ENCODE peak calls at places on chromosomes 3 and 15, in six cellular contexts. M is CD8-positive, alpha-beta memory T cell; F is CD4-positive, alpha-beta memory T cell; P is left ventricle myocardium inferior; W is SJSA1; U is WERI-Rb-1. H is an unnamed sample.

GRCh38 chr15:65339436-65339835 is 35.0 kb downstream of the RNU5B-1 start:
- DNase-seq in M (no peak), F (no peak), P (no peak), W (no peak), U (no peak), H (no peak)

GRCh38 chr3:98812851-98813374 is 49.8 kb downstream of the ST3GAL6 start:
- DNase-seq in M (no peak), F (peak; percentile 18), P (no peak), W (peak; percentile 26), U (no peak), H (no peak)

GRCh38 chr3:160008979-160009378 is 20.3 kb downstream of the IL12A start:
- DNase-seq in M (no peak), F (no peak), P (no peak), W (no peak), U (no peak), H (no peak)

GRCh38 chr3:157091096-157091833 is 68.7 kb downstream of the CCNL1 start:
- DNase-seq in M (no peak), F (no peak), P (no peak), W (no peak), U (no peak), H (no peak)

GRCh38 chr15:52557242-52557641 is 11.6 kb downstream of the ARPP19 start:
- DNase-seq in M (no peak), F (no peak), P (no peak), W (no peak), U (no peak), H (no peak)

GRCh38 chr15:37135225-37135624 is 34.9 kb upstream of the MEIS2 start:
- DNase-seq in M (no peak), F (no peak), P (no peak), W (peak; percentile 9), U (peak; percentile 64), H (no peak)

GRCh38 chr15:44435893-44436667 is 8.7 kb downstream of the CTDSPL2 start:
- DNase-seq in M (no peak), F (no peak), P (no peak), W (peak; percentile 29), U (no peak), H (no peak)

GRCh38 chr3:47243748-47244147 is 38.9 kb downstream of the KIF9 start:
- DNase-seq in M (no peak), F (no peak), P (no peak), W (no peak), U (no peak), H (no peak)

GRCh38 chr3:11514191-11514770 is 129.4 kb downstream of the VGLL4 start:
- DNase-seq in M (no peak), F (no peak), P (peak; percentile 26), W (peak; percentile 65), U (no peak), H (no peak)

GRCh38 chr3:113659121-113659531 is 37.3 kb downstream of the USF3 start:
- DNase-seq in M (no peak), F (no peak), P (no peak), W (no peak), U (peak; percentile 41), H (no peak)

GRCh38 chr15:26702381-26702780 is 70.5 kb downstream of the GABRB3 start:
- DNase-seq in M (no peak), F (no peak), P (no peak), W (no peak), U (no peak), H (no peak)

DNA sequence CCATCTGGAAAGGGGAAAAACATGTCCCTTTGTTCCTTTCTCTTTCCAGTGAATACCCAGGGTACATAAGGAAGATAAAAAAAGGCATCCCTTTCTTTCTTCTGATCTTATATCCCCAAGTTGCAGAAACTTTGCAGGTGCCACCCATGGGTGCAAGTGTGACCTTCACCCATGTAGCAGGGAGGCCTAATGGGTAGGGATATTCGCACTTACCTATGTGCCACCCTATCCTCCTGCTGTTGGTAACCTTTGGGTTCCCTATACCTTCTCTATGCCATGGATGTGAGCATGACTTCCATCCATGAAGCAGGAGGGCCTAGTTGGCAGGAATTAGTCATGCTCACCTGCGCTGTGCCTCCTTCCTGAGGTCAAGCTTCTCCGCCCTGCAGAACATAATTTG is 59.2 kb upstream of the C15orf39 start:
- DNase-seq in M (no peak), F (no peak), P (no peak), W (no peak), U (no peak), H (no peak)
- H3K9me3 ChIP-seq in M (peaks cover 21% of the 10 kb centered on the region), F (peaks cover 29% of the 10 kb centered on the region), P (peaks cover 58% of the 10 kb centered on the region), W (peaks cover 26% of the 10 kb centered on the region), U (peaks cover 24% of the 10 kb centered on the region), H (peaks cover 7% of the 10 kb centered on the region)

GRCh38 chr3:95459706-95460105 is 1354.7 kb upstream of the EPHA6 start:
- DNase-seq in M (no peak), F (no peak), P (no peak), W (no peak), U (no peak), H (no peak)
- H3K9me3 ChIP-seq in M (no peaks in the 10 kb centered on the region), F (no peaks in the 10 kb centered on the region), P (no peaks in the 10 kb centered on the region), W (no peaks in the 10 kb centered on the region), U (no peaks in the 10 kb centered on the region), H (no peaks in the 10 kb centered on the region)

GRCh38 chr15:87866961-87867360 is 389.6 kb downstream of the NTRK3 start:
- DNase-seq in M (no peak), F (no peak), P (no peak), W (no peak), U (no peak), H (no peak)
- H3K9me3 ChIP-seq in M (no peaks in the 10 kb centered on the region), F (no peaks in the 10 kb centered on the region), P (no peaks in the 10 kb centered on the region), W (no peaks in the 10 kb centered on the region), U (no peaks in the 10 kb centered on the region), H (no peaks in the 10 kb centered on the region)

DNA sequence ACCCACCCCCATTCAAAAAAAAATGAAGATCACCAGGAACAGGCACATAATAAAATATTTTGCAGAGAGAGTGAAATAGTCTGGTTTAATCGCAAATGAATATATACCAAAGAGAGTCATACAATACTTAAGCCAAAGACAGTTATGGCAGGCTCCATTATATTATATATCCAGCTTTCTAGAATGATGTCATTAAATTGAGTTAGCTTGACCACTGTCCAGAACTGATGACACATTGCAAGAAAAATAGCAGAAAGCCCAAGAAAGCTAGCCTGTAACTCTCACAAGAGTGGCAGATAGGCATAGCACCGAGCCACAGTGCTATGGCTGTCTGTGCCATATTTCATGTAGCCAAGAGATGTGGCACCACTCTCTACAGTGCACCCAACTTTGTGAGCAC is 231.9 kb upstream of the SEMA6D start:
- DNase-seq in M (no peak), F (no peak), P (no peak), W (no peak), U (no peak), H (no peak)
- H3K9me3 ChIP-seq in M (no peaks in the 10 kb centered on the region), F (no peaks in the 10 kb centered on the region), P (no peaks in the 10 kb centered on the region), W (no peaks in the 10 kb centered on the region), U (no peaks in the 10 kb centered on the region), H (no peaks in the 10 kb centered on the region)

GRCh38 chr15:24777307-24777706 is 101.7 kb downstream of the NPAP1 start:
- DNase-seq in M (no peak), F (no peak), P (no peak), W (no peak), U (no peak), H (no peak)
- H3K9me3 ChIP-seq in M (peaks cover 5% of the 10 kb centered on the region), F (no peaks in the 10 kb centered on the region), P (peaks cover 46% of the 10 kb centered on the region), W (peaks cover 2% of the 10 kb centered on the region), U (peaks cover 10% of the 10 kb centered on the region), H (peaks cover 4% of the 10 kb centered on the region)

H was measured in T-helper 17 cell.